ENCODE peak calls at places on chromosomes 13 and 19, in nine cellular contexts. U is MCF 10A; I is T follicular helper cell; J is effector CD4-positive, alpha-beta T cell; V is AG08395; H is T1000; G is aorta; X is GOT3; D is EH. P is an unnamed sample.

GRCh38 chr13:97324115-97324514 is 102.0 kb downstream of the MBNL2 start:
- DNase-seq in U (no peak), I (no peak), J (no peak), V (no peak), H (no peak), G (no peak), X (no peak), D (no peak), P (no peak)

GRCh38 chr13:95608640-95609280 is 35.7 kb downstream of the DZIP1 start:
- DNase-seq in U (peak), I (no peak), J (no peak), V (no peak), H (no peak), G (no peak), X (no peak), D (no peak), P (no peak)

GRCh38 chr13:103788061-103788652 is 721.9 kb upstream of the SLC10A2 start:
- DNase-seq in U (peak), I (no peak), J (no peak), V (no peak), H (no peak), G (no peak), X (no peak), D (no peak), P (peak)

GRCh38 chr19:55538132-55538531 is 1.2 kb upstream of the SBK2 start:
- DNase-seq in U (no peak), I (no peak), J (no peak), V (no peak), H (no peak), G (no peak), X (no peak), D (no peak), P (no peak)

GRCh38 chr19:14073232-14073924 is 792 bp downstream of the MISP3 start:
- DNase-seq in U (peak), I (peak), J (peak), V (peak), H (peak), G (peak), X (peak), D (peak), P (peak)

GRCh38 chr19:46766569-46767317 is 20.5 kb upstream of the STRN4 start:
- DNase-seq in U (peak), I (peak), J (peak), V (no peak), H (no peak), G (peak), X (no peak), D (peak), P (no peak)

GRCh38 chr19:6828698-6829633 is 56.5 kb downstream of the VAV1 start:
- DNase-seq in U (peak), I (no peak), J (no peak), V (no peak), H (no peak), G (no peak), X (no peak), D (no peak), P (no peak)

GRCh38 chr13:63516124-63516523 is 2100.5 kb upstream of the PCDH20 start:
- DNase-seq in U (no peak), I (no peak), J (no peak), V (no peak), H (no peak), G (no peak), X (no peak), D (no peak), P (no peak)

GRCh38 chr13:46489586-46490023 is 63.4 kb upstream of the LRCH1 start:
- DNase-seq in U (peak), I (no peak), J (no peak), V (peak), H (peak), G (peak), X (no peak), D (peak), P (no peak)

GRCh38 chr19:33613601-33614000 is 8.2 kb upstream of the CHST8 start:
- DNase-seq in U (no peak), I (no peak), J (no peak), V (no peak), H (no peak), G (no peak), X (no peak), D (no peak), P (no peak)